ENCODE peak calls at places on chromosomes 3 and 15, in eight cellular contexts. W is stimulated activated CD8-positive, alpha-beta memory T cell treated with anti-CD3 and anti-CD28 coated beads, Interleukin-15, amount 100 ng/mL, for 4 hours; H is NCI-H1092; Z is HFF-Myc; I is GM23338; S is fibroblast of pulmonary artery; U is type B pancreatic cell; R is fibroblast of mammary gland. J is an unnamed sample.
A peak's percentile ranks its signal among the peaks of the same experiment; 100 is the strongest.

GRCh38 chr3:66035763-66036477 is 2.8 kb downstream of the MAGI1 start:
- DNase-seq in R (no peak), U (no peak), S (peak; percentile 44), H (no peak), W (no peak), Z (no peak), I (peak; percentile 86), J (no peak)

GRCh38 chr3:177753498-177754155 is 556.3 kb upstream of the TBL1XR1 start:
- DNase-seq in W (no peak), R (peak; percentile 40), I (no peak), H (no peak), U (no peak), Z (no peak), S (no peak), J (no peak)

GRCh38 chr3:186171528-186171927 is 62.6 kb upstream of the ETV5 start:
- DNase-seq in S (no peak), Z (no peak), H (no peak), R (no peak), W (no peak), I (no peak), U (no peak), J (no peak)

GRCh38 chr3:184068344-184068743 is 15.5 kb downstream of the HTR3C start:
- DNase-seq in Z (no peak), U (no peak), S (no peak), W (no peak), I (no peak), H (no peak), R (no peak), J (no peak)

GRCh38 chr3:49120438-49121135 is at the start of gene USP19:
- DNase-seq in Z (peak; percentile 69), H (peak; percentile 88), W (peak; percentile 85), R (peak; percentile 91), U (peak; percentile 91), S (peak; percentile 94), I (peak; percentile 97), J (peak; percentile 63)

GRCh38 chr3:31946484-31947081 is 34.5 kb downstream of the OSBPL10 start:
- DNase-seq in R (peak; percentile 51), H (no peak), Z (no peak), U (no peak), W (no peak), I (peak; percentile 40), S (no peak), J (no peak)

GRCh38 chr3:13378155-13378554 is 42.0 kb downstream of the NUP210 start:
- DNase-seq in S (no peak), R (peak; percentile 37), H (no peak), U (no peak), Z (no peak), I (no peak), W (no peak), J (no peak)

GRCh38 chr3:65751123-65751700 is 287.5 kb downstream of the MAGI1 start:
- DNase-seq in H (peak; percentile 5), S (peak; percentile 50), U (no peak), Z (no peak), R (peak; percentile 29), W (no peak), I (peak; percentile 92), J (peak; percentile 1)

GRCh38 chr3:55873523-55874254 is 386.6 kb upstream of the WNT5A start:
- DNase-seq in I (no peak), U (no peak), S (no peak), Z (no peak), W (no peak), H (no peak), R (no peak), J (no peak)

GRCh38 chr15:95085056-95085455 is 853.7 kb downstream of the MCTP2 start:
- DNase-seq in I (no peak), S (no peak), U (no peak), R (peak; percentile 11), Z (peak; percentile 5), H (no peak), W (no peak), J (no peak)

GRCh38 chr3:10702961-10703740 is 112.9 kb upstream of the SLC6A11 start:
- DNase-seq in W (no peak), Z (no peak), I (peak; percentile 95), S (no peak), R (no peak), U (no peak), H (no peak), J (no peak)